ENCODE peak calls at places on chromosomes 12 and 14, in nine cellular contexts. One of them, this sample, is unnamed.

GRCh38 chr12:2179953-2180736 is 127.4 kb downstream of the CACNA1C start:
- DNase-seq in stimulated activated CD8-positive, alpha-beta memory T cell treated with anti-CD3 and anti-CD28 coated beads, Interleukin-7, amount 100 ng/mL, for 4 hours: no peak
- DNase-seq in fibroblast of lung: peak; percentile 95
- DNase-seq in stimulated activated CD4-positive, alpha-beta T cell treated with anti-CD3 and anti-CD28 coated beads, Interleukin-15, amount 100 ng/mL, for 1 hour: no peak
- DNase-seq in activated CD4-positive, alpha-beta T cell treated with anti-CD3 and anti-CD28 coated beads for 36 hours: no peak
- DNase-seq in NCI-H1105 treated with DMSO at 0.1 percent for 48 hours: no peak
- DNase-seq in DMS79 treated with DMSO at 0.1 percent for 48 hours: no peak
- DNase-seq in left ventricle myocardium inferior: peak; percentile 67
- DNase-seq in hypothalamus: peak; percentile 41
- DNase-seq in this sample: no peak

GRCh38 chr12:66441905-66442559 is 139.7 kb downstream of the HELB start:
- DNase-seq in activated CD4-positive, alpha-beta T cell treated with anti-CD3 and anti-CD28 coated beads for 36 hours: no peak
- DNase-seq in stimulated activated CD8-positive, alpha-beta memory T cell treated with anti-CD3 and anti-CD28 coated beads, Interleukin-7, amount 100 ng/mL, for 4 hours: no peak
- DNase-seq in hypothalamus: no peak
- DNase-seq in NCI-H1105 treated with DMSO at 0.1 percent for 48 hours: no peak
- DNase-seq in stimulated activated CD4-positive, alpha-beta T cell treated with anti-CD3 and anti-CD28 coated beads, Interleukin-15, amount 100 ng/mL, for 1 hour: no peak
- DNase-seq in DMS79 treated with DMSO at 0.1 percent for 48 hours: no peak
- DNase-seq in left ventricle myocardium inferior: no peak
- DNase-seq in fibroblast of lung: peak; percentile 12
- DNase-seq in this sample: no peak

GRCh38 chr12:123713398-123714301 is 1.5 kb downstream of the ATP6V0A2 start:
- DNase-seq in DMS79 treated with DMSO at 0.1 percent for 48 hours: no peak
- DNase-seq in fibroblast of lung: peak; percentile 21
- DNase-seq in NCI-H1105 treated with DMSO at 0.1 percent for 48 hours: no peak
- DNase-seq in stimulated activated CD8-positive, alpha-beta memory T cell treated with anti-CD3 and anti-CD28 coated beads, Interleukin-7, amount 100 ng/mL, for 4 hours: no peak
- DNase-seq in left ventricle myocardium inferior: no peak
- DNase-seq in stimulated activated CD4-positive, alpha-beta T cell treated with anti-CD3 and anti-CD28 coated beads, Interleukin-15, amount 100 ng/mL, for 1 hour: no peak
- DNase-seq in activated CD4-positive, alpha-beta T cell treated with anti-CD3 and anti-CD28 coated beads for 36 hours: peak; percentile 52
- DNase-seq in hypothalamus: no peak
- DNase-seq in this sample: no peak

GRCh38 chr14:76133103-76133502 is 18.6 kb upstream of the GPATCH2L start:
- DNase-seq in hypothalamus: no peak
- DNase-seq in activated CD4-positive, alpha-beta T cell treated with anti-CD3 and anti-CD28 coated beads for 36 hours: peak; percentile 21
- DNase-seq in fibroblast of lung: peak; percentile 11
- DNase-seq in stimulated activated CD8-positive, alpha-beta memory T cell treated with anti-CD3 and anti-CD28 coated beads, Interleukin-7, amount 100 ng/mL, for 4 hours: no peak
- DNase-seq in stimulated activated CD4-positive, alpha-beta T cell treated with anti-CD3 and anti-CD28 coated beads, Interleukin-15, amount 100 ng/mL, for 1 hour: no peak
- DNase-seq in left ventricle myocardium inferior: no peak
- DNase-seq in NCI-H1105 treated with DMSO at 0.1 percent for 48 hours: no peak
- DNase-seq in DMS79 treated with DMSO at 0.1 percent for 48 hours: no peak
- DNase-seq in this sample: no peak

GRCh38 chr12:41663487-41664258 is 475.6 kb downstream of the PDZRN4 start:
- DNase-seq in activated CD4-positive, alpha-beta T cell treated with anti-CD3 and anti-CD28 coated beads for 36 hours: no peak
- DNase-seq in stimulated activated CD8-positive, alpha-beta memory T cell treated with anti-CD3 and anti-CD28 coated beads, Interleukin-7, amount 100 ng/mL, for 4 hours: no peak
- DNase-seq in DMS79 treated with DMSO at 0.1 percent for 48 hours: no peak
- DNase-seq in hypothalamus: no peak
- DNase-seq in fibroblast of lung: peak; percentile 38
- DNase-seq in left ventricle myocardium inferior: no peak
- DNase-seq in NCI-H1105 treated with DMSO at 0.1 percent for 48 hours: no peak
- DNase-seq in stimulated activated CD4-positive, alpha-beta T cell treated with anti-CD3 and anti-CD28 coated beads, Interleukin-15, amount 100 ng/mL, for 1 hour: no peak
- DNase-seq in this sample: no peak

GRCh38 chr12:124508323-124509096 is 58.9 kb downstream of the NCOR2 start:
- DNase-seq in stimulated activated CD4-positive, alpha-beta T cell treated with anti-CD3 and anti-CD28 coated beads, Interleukin-15, amount 100 ng/mL, for 1 hour: no peak
- DNase-seq in NCI-H1105 treated with DMSO at 0.1 percent for 48 hours: no peak
- DNase-seq in left ventricle myocardium inferior: no peak
- DNase-seq in DMS79 treated with DMSO at 0.1 percent for 48 hours: no peak
- DNase-seq in activated CD4-positive, alpha-beta T cell treated with anti-CD3 and anti-CD28 coated beads for 36 hours: peak; percentile 25
- DNase-seq in hypothalamus: no peak
- DNase-seq in fibroblast of lung: peak; percentile 62
- DNase-seq in stimulated activated CD8-positive, alpha-beta memory T cell treated with anti-CD3 and anti-CD28 coated beads, Interleukin-7, amount 100 ng/mL, for 4 hours: no peak
- DNase-seq in this sample: no peak

GRCh38 chr12:116694653-116695463 is 43.0 kb downstream of the SPRING1 start:
- DNase-seq in activated CD4-positive, alpha-beta T cell treated with anti-CD3 and anti-CD28 coated beads for 36 hours: no peak
- DNase-seq in left ventricle myocardium inferior: peak; percentile 34
- DNase-seq in DMS79 treated with DMSO at 0.1 percent for 48 hours: no peak
- DNase-seq in hypothalamus: no peak
- DNase-seq in stimulated activated CD8-positive, alpha-beta memory T cell treated with anti-CD3 and anti-CD28 coated beads, Interleukin-7, amount 100 ng/mL, for 4 hours: no peak
- DNase-seq in stimulated activated CD4-positive, alpha-beta T cell treated with anti-CD3 and anti-CD28 coated beads, Interleukin-15, amount 100 ng/mL, for 1 hour: no peak
- DNase-seq in NCI-H1105 treated with DMSO at 0.1 percent for 48 hours: no peak
- DNase-seq in fibroblast of lung: no peak
- DNase-seq in this sample: no peak

GRCh38 chr12:67589078-67589477 is 59.5 kb upstream of the DYRK2 start:
- DNase-seq in left ventricle myocardium inferior: no peak
- DNase-seq in DMS79 treated with DMSO at 0.1 percent for 48 hours: no peak
- DNase-seq in stimulated activated CD4-positive, alpha-beta T cell treated with anti-CD3 and anti-CD28 coated beads, Interleukin-15, amount 100 ng/mL, for 1 hour: no peak
- DNase-seq in NCI-H1105 treated with DMSO at 0.1 percent for 48 hours: no peak
- DNase-seq in activated CD4-positive, alpha-beta T cell treated with anti-CD3 and anti-CD28 coated beads for 36 hours: no peak
- DNase-seq in stimulated activated CD8-positive, alpha-beta memory T cell treated with anti-CD3 and anti-CD28 coated beads, Interleukin-7, amount 100 ng/mL, for 4 hours: no peak
- DNase-seq in fibroblast of lung: peak; percentile 12
- DNase-seq in hypothalamus: no peak
- DNase-seq in this sample: no peak

GRCh38 chr14:79820866-79821535 is 390.3 kb downstream of the DIO2 start:
- DNase-seq in activated CD4-positive, alpha-beta T cell treated with anti-CD3 and anti-CD28 coated beads for 36 hours: no peak
- DNase-seq in left ventricle myocardium inferior: no peak
- DNase-seq in stimulated activated CD8-positive, alpha-beta memory T cell treated with anti-CD3 and anti-CD28 coated beads, Interleukin-7, amount 100 ng/mL, for 4 hours: no peak
- DNase-seq in hypothalamus: no peak
- DNase-seq in stimulated activated CD4-positive, alpha-beta T cell treated with anti-CD3 and anti-CD28 coated beads, Interleukin-15, amount 100 ng/mL, for 1 hour: no peak
- DNase-seq in DMS79 treated with DMSO at 0.1 percent for 48 hours: no peak
- DNase-seq in NCI-H1105 treated with DMSO at 0.1 percent for 48 hours: no peak
- DNase-seq in fibroblast of lung: no peak
- DNase-seq in this sample: no peak

GRCh38 chr14:83520837-83521236 is 1987.2 kb upstream of the SEL1L start:
- DNase-seq in DMS79 treated with DMSO at 0.1 percent for 48 hours: no peak
- DNase-seq in fibroblast of lung: peak; percentile 2
- DNase-seq in stimulated activated CD4-positive, alpha-beta T cell treated with anti-CD3 and anti-CD28 coated beads, Interleukin-15, amount 100 ng/mL, for 1 hour: no peak
- DNase-seq in hypothalamus: no peak
- DNase-seq in left ventricle myocardium inferior: no peak
- DNase-seq in activated CD4-positive, alpha-beta T cell treated with anti-CD3 and anti-CD28 coated beads for 36 hours: no peak
- DNase-seq in stimulated activated CD8-positive, alpha-beta memory T cell treated with anti-CD3 and anti-CD28 coated beads, Interleukin-7, amount 100 ng/mL, for 4 hours: no peak
- DNase-seq in NCI-H1105 treated with DMSO at 0.1 percent for 48 hours: no peak
- DNase-seq in this sample: no peak

GRCh38 chr14:85934886-85935254 is 404.9 kb downstream of the FLRT2 start:
- DNase-seq in hypothalamus: no peak
- DNase-seq in stimulated activated CD8-positive, alpha-beta memory T cell treated with anti-CD3 and anti-CD28 coated beads, Interleukin-7, amount 100 ng/mL, for 4 hours: no peak
- DNase-seq in left ventricle myocardium inferior: no peak
- DNase-seq in fibroblast of lung: peak; percentile 0
- DNase-seq in activated CD4-positive, alpha-beta T cell treated with anti-CD3 and anti-CD28 coated beads for 36 hours: no peak
- DNase-seq in NCI-H1105 treated with DMSO at 0.1 percent for 48 hours: peak; percentile 46
- DNase-seq in stimulated activated CD4-positive, alpha-beta T cell treated with anti-CD3 and anti-CD28 coated beads, Interleukin-15, amount 100 ng/mL, for 1 hour: no peak
- DNase-seq in DMS79 treated with DMSO at 0.1 percent for 48 hours: peak; percentile 87
- DNase-seq in this sample: no peak